ENCODE peak calls at places on chromosome 21, in four cellular contexts. S is AG04450, U is cardiac muscle cell, Q is epithelial cell of esophagus. A is an unnamed sample.

GRCh38 chr21:34916446-34916845 is 132.7 kb downstream of the RUNX1 start:
- DNase-seq in S (peak), U (peak), Q (no peak), A (no peak)

GRCh38 chr21:33949516-33950424 is 34.2 kb upstream of the ATP5PO start:
- DNase-seq in S (no peak), U (no peak), Q (no peak), A (no peak)

GRCh38 chr21:39377444-39378050 is 28.7 kb upstream of the HMGN1 start:
- DNase-seq in S (no peak), U (peak), Q (peak), A (no peak)

GRCh38 chr21:41247561-41247968 is 69.0 kb upstream of the FAM3B start:
- DNase-seq in S (peak), U (peak), Q (no peak), A (peak)

GRCh38 chr21:44089001-44089911 is 17.9 kb upstream of the PWP2 start:
- DNase-seq in S (no peak), U (no peak), Q (no peak), A (no peak)

GRCh38 chr21:44333701-44334636 is 5.2 kb downstream of the CFAP410 start:
- DNase-seq in S (no peak), U (no peak), Q (peak), A (no peak)

GRCh38 chr21:29299046-29299905 is 554 bp downstream of the BACH1 start:
- DNase-seq in S (no peak), U (peak), Q (peak), A (no peak)

GRCh38 chr21:38878394-38879179 is 72.9 kb downstream of the ETS2 start:
- DNase-seq in S (no peak), U (peak), Q (peak), A (no peak)

GRCh38 chr21:34072145-34073031 is 990 bp upstream of the MRPS6 start:
- DNase-seq in S (no peak), U (no peak), Q (peak), A (no peak)

GRCh38 chr21:18893411-18893810 is 489.8 kb upstream of the TMPRSS15 start:
- DNase-seq in S (no peak), U (no peak), Q (no peak), A (no peak)

GRCh38 chr21:31201144-31201543 is 142.9 kb downstream of the TIAM1 start:
- DNase-seq in S (no peak), U (peak), Q (no peak), A (no peak)

GRCh38 chr21:37087188-37087587 is 14.1 kb downstream of the TTC3 start:
- DNase-seq in S (no peak), U (peak), Q (peak), A (peak)

GRCh38 chr21:39022035-39022900 is 161.0 kb downstream of the PSMG1 start:
- DNase-seq in S (no peak), U (no peak), Q (no peak), A (no peak)

GRCh38 chr21:45957986-45958610 is 23.5 kb upstream of the COL6A1 start:
- DNase-seq in S (no peak), U (peak), Q (no peak), A (no peak)

GRCh38 chr21:45959182-45959581 is 22.4 kb upstream of the COL6A1 start:
- DNase-seq in S (no peak), U (no peak), Q (no peak), A (no peak)

GRCh38 chr21:45962531-45963224 is 18.9 kb upstream of the COL6A1 start:
- DNase-seq in S (no peak), U (no peak), Q (no peak), A (no peak)

GRCh38 chr21:45957551-45957950 is 24.0 kb upstream of the COL6A1 start:
- DNase-seq in S (no peak), U (no peak), Q (no peak), A (no peak)

DNA sequence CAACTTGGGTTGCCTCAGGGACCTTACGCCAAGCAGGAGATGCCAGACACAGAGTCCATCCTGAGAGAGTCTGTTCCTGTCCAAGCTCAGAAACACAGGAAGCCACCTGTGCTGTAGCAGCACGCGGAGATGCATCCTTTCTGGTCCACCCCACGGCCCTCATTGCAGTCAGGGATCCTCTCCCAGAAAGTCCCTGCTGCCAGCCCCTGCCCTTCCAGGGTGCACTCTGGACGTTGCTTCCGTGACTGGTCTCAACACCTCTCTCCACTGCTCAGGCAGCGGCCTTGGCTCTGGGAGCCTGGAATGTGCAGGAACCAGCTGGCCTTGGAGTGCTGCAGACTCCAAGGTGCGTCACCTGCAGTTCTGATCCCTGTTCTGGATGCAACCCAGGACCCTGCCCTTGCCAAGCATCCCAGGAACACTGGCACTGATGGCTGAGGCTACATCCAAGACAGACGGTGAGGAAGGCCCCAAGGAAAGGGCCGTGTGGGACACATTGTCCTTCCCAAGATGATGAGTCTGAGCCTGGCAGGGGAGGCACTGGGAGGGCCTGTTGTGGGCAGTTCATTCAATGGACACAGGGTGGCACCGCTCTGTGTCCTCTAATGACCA is 21.7 kb upstream of the COL6A1 start:
- DNase-seq in S (no peak), U (no peak), Q (no peak), A (no peak)
- TF ChIP-seq CTCF in S (no peak), U (no peak), Q (no peak), A (no peak)

DNA sequence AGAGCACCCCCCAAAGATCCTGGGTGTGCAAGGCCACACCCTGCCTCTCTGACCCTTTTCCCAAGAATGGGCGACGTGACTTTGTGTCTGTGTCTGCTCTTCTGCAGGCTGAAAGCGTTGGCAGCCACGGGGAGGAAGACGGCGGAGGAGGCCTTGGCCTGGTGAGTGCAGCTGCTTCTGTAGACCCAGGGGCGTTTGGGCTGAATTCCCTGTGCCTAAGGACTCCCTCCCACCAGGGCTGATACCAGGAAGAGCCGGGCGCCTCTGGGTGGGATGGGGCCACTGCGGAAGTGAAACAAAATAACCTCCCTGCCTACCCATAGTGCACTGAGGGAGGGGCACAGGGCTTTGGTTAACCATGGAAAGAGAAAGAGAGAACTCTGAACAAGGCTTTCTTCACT is 2.5 kb downstream of the UBASH3A start:
- DNase-seq in S (no peak), U (no peak), Q (no peak), A (no peak)
- H3K4me3 ChIP-seq in S (no peak), U (no peak), Q (no peak), A (no peak)

GRCh38 chr21:45640888-45641479 is 2.5 kb upstream of the PCBP3 start:
- DNase-seq in S (no peak), U (peak), Q (peak), A (no peak)
- TF ChIP-seq CTCF in S (peak), U (peak), Q (no peak), A (peak)

DNA sequence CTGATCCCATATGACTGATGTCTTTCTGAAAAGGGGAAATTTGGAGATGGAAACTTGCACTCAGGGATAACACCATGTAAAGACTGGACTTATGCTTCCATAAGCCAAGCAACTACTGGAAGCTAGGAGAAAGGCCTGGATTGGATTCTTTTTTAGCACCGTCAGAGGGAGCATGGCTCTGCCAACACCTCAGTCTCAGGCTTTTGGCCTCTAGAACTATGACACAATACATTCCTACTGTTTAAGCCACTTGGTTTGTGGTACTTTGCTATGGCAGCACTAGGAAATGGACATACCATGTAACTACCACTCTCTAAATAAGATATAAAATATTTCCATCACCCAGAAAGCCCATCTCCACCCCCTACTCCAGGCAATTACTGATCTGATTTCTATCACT is 139.7 kb downstream of the CYYR1 start:
- DNase-seq in S (no peak), U (no peak), Q (no peak), A (no peak)
- H3K4me3 ChIP-seq in S (no peak), U (no peak), Q (no peak), A (no peak)